ENCODE peak calls at places on chromosomes 2 and 18, in four cellular contexts. Y is adrenal gland, R is hepatocyte, A is tibial artery. P is an unnamed sample.

GRCh38 chr2:39693275-39693674 is 27.6 kb downstream of the TMEM178A start:
- DNase-seq in Y (no peak), R (no peak), A (no peak), P (no peak)

GRCh38 chr2:70214958-70215357 is 24.1 kb upstream of the C2orf42 start:
- DNase-seq in Y (no peak), R (no peak), A (no peak), P (no peak)

GRCh38 chr2:153152036-153152435 is 326.5 kb downstream of the RPRM start:
- DNase-seq in Y (no peak), R (no peak), A (no peak), P (no peak)

GRCh38 chr2:226796012-226796839 is 3.4 kb downstream of the IRS1 start:
- DNase-seq in Y (peak), R (no peak), A (no peak), P (no peak)

GRCh38 chr2:195026261-195026660 is 630.8 kb upstream of the SLC39A10 start:
- DNase-seq in Y (no peak), R (peak), A (no peak), P (no peak)

GRCh38 chr18:13390711-13391110 is 172.2 kb downstream of the LDLRAD4 start:
- DNase-seq in Y (no peak), R (no peak), A (no peak), P (no peak)

GRCh38 chr18:65750421-65751144 is at the start of gene CDH7:
- DNase-seq in Y (no peak), R (peak), A (no peak), P (no peak)

GRCh38 chr2:227623225-227623624 is 5.9 kb downstream of the SCYGR4 start:
- DNase-seq in Y (no peak), R (peak), A (no peak), P (no peak)

GRCh38 chr18:11925800-11926481 is 17.8 kb upstream of the MPPE1 start:
- DNase-seq in Y (no peak), R (no peak), A (no peak), P (no peak)

GRCh38 chr2:9984217-9984739 is 32.8 kb downstream of the GRHL1 start:
- DNase-seq in Y (no peak), R (peak), A (no peak), P (no peak)

GRCh38 chr2:168661404-168661869 is 141.0 kb upstream of the NOSTRIN start:
- DNase-seq in Y (no peak), R (no peak), A (no peak), P (no peak)

GRCh38 chr2:179020156-179020750 is 29.7 kb downstream of the CCDC141 start:
- DNase-seq in Y (peak), R (peak), A (no peak), P (no peak)

GRCh38 chr2:189076572-189076971 is 102.4 kb downstream of the COL3A1 start:
- DNase-seq in Y (peak), R (no peak), A (peak), P (no peak)

GRCh38 chr2:27489118-27489497 is 435 bp downstream of the IFT172 start:
- DNase-seq in Y (peak), R (peak), A (no peak), P (no peak)
- TF ChIP-seq CTCF in Y (no peak), R (peak), A (no peak), P (no peak)

DNA sequence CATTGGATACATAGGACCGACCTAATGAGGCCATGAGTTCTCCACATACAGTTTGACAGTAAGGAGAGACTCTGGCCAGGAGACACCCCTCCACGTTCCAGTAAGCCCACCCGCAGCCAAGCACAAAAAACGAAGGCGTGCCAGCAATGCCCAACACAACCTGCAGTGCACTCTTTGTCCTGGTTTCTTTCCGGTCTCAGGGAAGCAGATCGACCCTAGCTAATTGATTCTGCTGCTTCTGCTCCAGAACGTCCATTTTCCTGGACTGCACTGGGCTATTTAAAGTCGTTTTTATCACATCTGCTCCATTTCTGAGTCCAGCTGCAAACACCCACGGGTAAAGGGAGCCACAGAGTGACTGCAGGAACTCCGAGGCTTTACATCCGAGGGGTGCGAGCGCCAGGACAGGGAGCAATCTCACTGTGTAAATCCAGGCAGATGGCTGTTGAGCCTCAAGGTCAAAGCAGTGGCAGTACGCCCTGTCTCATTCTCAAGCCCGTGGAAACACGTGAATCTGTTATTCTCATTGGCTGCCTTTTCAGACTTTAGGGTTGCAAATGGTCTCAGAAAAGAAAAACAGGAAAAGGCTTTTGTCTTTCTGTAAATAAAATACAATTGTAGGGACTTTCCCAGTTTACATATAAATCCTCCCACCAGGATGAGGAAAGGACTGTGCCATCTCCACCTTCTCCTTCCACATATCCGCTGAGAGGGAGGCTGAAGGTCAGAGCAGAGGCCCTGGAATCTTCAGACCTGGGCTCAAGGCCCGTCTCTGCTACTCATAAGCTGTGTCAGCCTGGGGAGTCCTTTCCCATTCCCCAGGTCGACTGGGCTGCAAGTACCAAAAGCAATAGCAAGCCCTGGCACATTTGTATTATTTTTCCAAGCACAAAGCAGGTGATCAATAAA is 40.7 kb downstream of the TMEM163 start:
- DNase-seq in Y (peak), R (no peak), A (no peak), P (no peak)
- H3K27ac ChIP-seq in Y (no peak), R (no peak), A (no peak), P (no peak)

GRCh38 chr18:77899972-77900754 is 650.5 kb downstream of the GALR1 start:
- DNase-seq in Y (peak), R (peak), A (no peak), P (no peak)
- TF ChIP-seq CTCF in Y (peak), R (peak), A (peak), P (peak)

DNA sequence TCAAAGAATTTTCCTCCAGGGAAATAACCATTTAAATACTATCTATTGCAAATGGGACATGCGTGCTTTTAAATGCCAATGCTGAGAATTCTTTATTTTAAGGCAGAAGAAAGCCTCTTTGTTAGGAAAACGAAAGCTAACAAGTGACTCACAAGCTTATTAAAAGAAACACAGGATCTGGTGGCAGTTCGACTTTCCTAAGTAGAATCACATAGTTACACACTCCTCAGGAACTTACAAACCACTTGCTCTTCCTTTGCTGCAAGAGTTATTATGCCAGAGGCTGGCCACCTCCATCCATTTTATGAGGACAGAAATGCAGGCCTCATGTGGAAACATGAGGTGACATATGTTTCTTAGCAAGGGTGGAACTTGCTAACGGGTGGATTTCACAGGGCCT is 152.5 kb upstream of the TTC39C start:
- DNase-seq in Y (no peak), R (no peak), A (no peak), P (no peak)
- H3K27ac ChIP-seq in Y (no peak), R (peak), A (peak), P (no peak)

DNA sequence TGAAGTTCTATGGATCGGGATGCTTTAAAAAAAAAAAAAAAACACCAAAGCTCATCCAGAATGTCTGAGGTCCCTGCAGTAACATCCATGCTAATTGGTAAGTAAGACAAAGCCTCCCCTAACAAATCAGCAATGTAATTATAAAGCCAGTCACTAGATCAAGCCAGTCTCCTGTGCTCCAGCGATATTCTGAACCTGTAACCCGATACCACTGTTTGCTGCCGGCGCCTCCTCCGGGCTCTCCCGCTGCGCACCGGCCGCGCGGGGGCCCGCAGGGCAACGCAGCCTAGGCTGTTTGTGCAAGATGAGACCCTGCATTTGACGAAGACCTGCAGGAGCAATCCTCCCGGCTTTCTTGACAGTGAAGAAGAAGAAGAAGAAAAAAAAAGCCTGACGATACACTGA is 8.7 kb downstream of the SERTAD2 start:
- DNase-seq in Y (peak), R (peak), A (peak), P (no peak)
- TF ChIP-seq CTCF in Y (peak), R (peak), A (no peak), P (no peak)

DNA sequence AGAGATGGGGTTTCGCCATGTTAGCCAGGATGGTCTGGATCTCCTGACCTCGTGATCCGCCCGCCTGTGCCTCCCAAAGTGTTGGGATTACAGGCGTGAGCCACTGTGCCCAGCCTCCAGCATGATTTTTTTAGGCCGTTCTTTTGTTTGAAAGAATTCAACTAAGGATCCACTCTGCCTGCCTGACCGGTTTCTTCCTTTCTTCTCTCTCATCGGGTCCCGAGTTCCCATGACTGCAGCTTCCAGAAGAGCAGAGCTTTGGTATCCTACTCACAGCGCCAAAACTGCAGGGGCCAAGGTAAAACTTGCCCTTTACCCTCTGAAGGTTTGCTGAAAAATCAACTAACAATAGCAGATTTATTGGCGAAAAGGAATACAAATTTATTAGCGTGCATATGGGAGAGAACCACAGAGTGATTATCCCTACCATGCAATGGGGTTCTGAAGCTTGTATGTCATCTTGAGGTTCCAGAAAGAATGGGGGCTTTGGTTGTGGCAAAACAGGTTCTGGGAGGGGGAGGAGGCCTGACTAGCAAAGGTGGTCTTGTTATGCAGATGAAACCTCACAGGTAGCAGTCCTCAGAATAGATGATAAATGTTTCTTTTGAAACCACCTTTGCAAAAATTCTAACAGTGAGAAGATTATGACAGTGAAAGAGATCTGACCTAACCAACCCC is 87.0 kb upstream of the MSH6 start:
- DNase-seq in Y (no peak), R (no peak), A (no peak), P (no peak)
- H3K27ac ChIP-seq in Y (no peak), R (no peak), A (no peak), P (no peak)

DNA sequence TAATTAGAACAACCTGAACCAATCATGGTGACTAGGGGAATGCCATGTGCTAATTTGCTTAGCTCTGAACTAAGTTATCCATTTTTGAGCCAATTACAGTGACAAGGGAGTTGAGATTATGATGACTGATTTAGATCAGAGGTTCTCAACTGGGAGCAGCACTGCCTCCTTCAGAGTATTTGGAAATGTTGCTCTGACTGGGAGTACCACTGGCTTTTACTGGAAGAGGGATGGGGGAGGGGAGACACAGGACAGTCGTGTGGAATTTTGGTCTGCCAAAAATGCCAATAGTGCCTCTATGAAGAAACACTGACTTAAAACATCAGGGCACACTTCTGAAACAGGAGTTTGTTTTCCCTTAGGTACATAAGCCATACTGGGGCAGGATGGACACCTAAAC is 48.1 kb upstream of the VPS54 start:
- DNase-seq in Y (no peak), R (no peak), A (no peak), P (no peak)
- TF ChIP-seq CTCF in Y (no peak), R (no peak), A (no peak), P (no peak)

GRCh38 chr2:96541753-96542152 is 5.2 kb downstream of the ARID5A start:
- DNase-seq in Y (no peak), R (no peak), A (no peak), P (no peak)
- H3K27ac ChIP-seq in Y (no peak), R (no peak), A (no peak), P (no peak)